ENCODE peak calls at places on chromosome 5, in six cellular contexts. One of them, this sample, is unnamed.

GRCh38 chr5:41510176-41510831 is at the start of gene PLCXD3:
- DNase-seq in neuronal stem cell: peak; percentile 35
- DNase-seq in IMR-90: no peak
- DNase-seq in H1: peak; percentile 63
- DNase-seq in mesenchymal stem cell: no peak
- DNase-seq in trophoblast cell: no peak
- DNase-seq in this sample: peak; percentile 43

GRCh38 chr5:91000743-91001142 is 382.4 kb downstream of the ARRDC3 start:
- DNase-seq in neuronal stem cell: no peak
- DNase-seq in IMR-90: no peak
- DNase-seq in H1: no peak
- DNase-seq in mesenchymal stem cell: no peak
- DNase-seq in trophoblast cell: no peak
- DNase-seq in this sample: no peak

GRCh38 chr5:175082866-175083590 is 358.6 kb downstream of the MSX2 start:
- DNase-seq in neuronal stem cell: no peak
- DNase-seq in IMR-90: peak; percentile 20
- DNase-seq in H1: no peak
- DNase-seq in mesenchymal stem cell: no peak
- DNase-seq in trophoblast cell: peak; percentile 13
- DNase-seq in this sample: no peak

GRCh38 chr5:95417971-95418370 is 26.8 kb downstream of the FAM81B start:
- DNase-seq in neuronal stem cell: no peak
- DNase-seq in IMR-90: peak; percentile 0
- DNase-seq in H1: no peak
- DNase-seq in mesenchymal stem cell: no peak
- DNase-seq in trophoblast cell: no peak
- DNase-seq in this sample: no peak

GRCh38 chr5:40518511-40518917 is 161.2 kb upstream of the PTGER4 start:
- DNase-seq in neuronal stem cell: no peak
- DNase-seq in IMR-90: peak; percentile 76
- DNase-seq in H1: no peak
- DNase-seq in mesenchymal stem cell: no peak
- DNase-seq in trophoblast cell: peak; percentile 94
- DNase-seq in this sample: no peak

GRCh38 chr5:72013741-72014703 is 93.3 kb upstream of the MAP1B start:
- DNase-seq in neuronal stem cell: peak; percentile 80
- DNase-seq in IMR-90: peak; percentile 57
- DNase-seq in H1: no peak
- DNase-seq in mesenchymal stem cell: peak; percentile 47
- DNase-seq in trophoblast cell: no peak
- DNase-seq in this sample: no peak

GRCh38 chr5:173472164-173472563 is 143.9 kb upstream of the STC2 start:
- DNase-seq in neuronal stem cell: no peak
- DNase-seq in IMR-90: peak; percentile 99
- DNase-seq in H1: no peak
- DNase-seq in mesenchymal stem cell: peak; percentile 94
- DNase-seq in trophoblast cell: no peak
- DNase-seq in this sample: no peak

GRCh38 chr5:14447958-14448881 is 133.4 kb upstream of the OTULINL start:
- DNase-seq in neuronal stem cell: no peak
- DNase-seq in IMR-90: no peak
- DNase-seq in H1: no peak
- DNase-seq in mesenchymal stem cell: peak; percentile 73
- DNase-seq in trophoblast cell: no peak
- DNase-seq in this sample: no peak

GRCh38 chr5:10635257-10635860 is 71.5 kb downstream of the ANKRD33B start:
- DNase-seq in neuronal stem cell: no peak
- DNase-seq in IMR-90: peak; percentile 80
- DNase-seq in H1: peak; percentile 49
- DNase-seq in mesenchymal stem cell: peak; percentile 42
- DNase-seq in trophoblast cell: peak; percentile 31
- DNase-seq in this sample: no peak

GRCh38 chr5:9775339-9775738 is 145.2 kb upstream of the TAS2R1 start:
- DNase-seq in neuronal stem cell: no peak
- DNase-seq in IMR-90: peak; percentile 73
- DNase-seq in H1: no peak
- DNase-seq in mesenchymal stem cell: no peak
- DNase-seq in trophoblast cell: no peak
- DNase-seq in this sample: no peak

GRCh38 chr5:125050926-125051325 is 304.5 kb upstream of the ZNF608 start:
- DNase-seq in neuronal stem cell: no peak
- DNase-seq in IMR-90: no peak
- DNase-seq in H1: no peak
- DNase-seq in mesenchymal stem cell: no peak
- DNase-seq in trophoblast cell: no peak
- DNase-seq in this sample: no peak

GRCh38 chr5:53490747-53491146 is 10.3 kb downstream of the FST start:
- DNase-seq in neuronal stem cell: no peak
- DNase-seq in IMR-90: peak; percentile 87
- DNase-seq in H1: no peak
- DNase-seq in mesenchymal stem cell: peak; percentile 49
- DNase-seq in trophoblast cell: no peak
- DNase-seq in this sample: no peak

GRCh38 chr5:119613937-119614336 is 15.4 kb upstream of the FAM170A start:
- DNase-seq in neuronal stem cell: no peak
- DNase-seq in IMR-90: no peak
- DNase-seq in H1: no peak
- DNase-seq in mesenchymal stem cell: no peak
- DNase-seq in trophoblast cell: no peak
- DNase-seq in this sample: no peak

GRCh38 chr5:83015676-83016075 is 61.5 kb downstream of the TMEM167A start:
- DNase-seq in neuronal stem cell: no peak
- DNase-seq in IMR-90: no peak
- DNase-seq in H1: no peak
- DNase-seq in mesenchymal stem cell: no peak
- DNase-seq in trophoblast cell: no peak
- DNase-seq in this sample: no peak

GRCh38 chr5:68086857-68087256 is 128.7 kb upstream of the PIK3R1 start:
- DNase-seq in neuronal stem cell: no peak
- DNase-seq in IMR-90: peak; percentile 81
- DNase-seq in H1: no peak
- DNase-seq in mesenchymal stem cell: peak; percentile 28
- DNase-seq in trophoblast cell: no peak
- DNase-seq in this sample: no peak

GRCh38 chr5:6502421-6502820 is 53.8 kb downstream of the UBE2QL1 start:
- DNase-seq in neuronal stem cell: no peak
- DNase-seq in IMR-90: no peak
- DNase-seq in H1: no peak
- DNase-seq in mesenchymal stem cell: no peak
- DNase-seq in trophoblast cell: no peak
- DNase-seq in this sample: no peak

GRCh38 chr5:1983401-1983800 is 100.7 kb upstream of the IRX4 start:
- DNase-seq in neuronal stem cell: no peak
- DNase-seq in IMR-90: no peak
- DNase-seq in H1: no peak
- DNase-seq in mesenchymal stem cell: no peak
- DNase-seq in trophoblast cell: no peak
- DNase-seq in this sample: no peak

GRCh38 chr5:173775692-173776135 is 112.4 kb upstream of the CPEB4 start:
- DNase-seq in neuronal stem cell: no peak
- DNase-seq in IMR-90: no peak
- DNase-seq in H1: no peak
- DNase-seq in mesenchymal stem cell: no peak
- DNase-seq in trophoblast cell: no peak
- DNase-seq in this sample: no peak

GRCh38 chr5:168356171-168356570 is 64.7 kb downstream of the WWC1 start:
- DNase-seq in neuronal stem cell: no peak
- DNase-seq in IMR-90: no peak
- DNase-seq in H1: no peak
- DNase-seq in mesenchymal stem cell: no peak
- DNase-seq in trophoblast cell: no peak
- DNase-seq in this sample: no peak

GRCh38 chr5:124885490-124885889 is 139.1 kb upstream of the ZNF608 start:
- DNase-seq in neuronal stem cell: no peak
- DNase-seq in IMR-90: no peak
- DNase-seq in H1: no peak
- DNase-seq in mesenchymal stem cell: no peak
- DNase-seq in trophoblast cell: no peak
- DNase-seq in this sample: no peak

GRCh38 chr5:56816546-56817081 is 1.3 kb downstream of the MAP3K1 start:
- DNase-seq in neuronal stem cell: peak; percentile 45
- DNase-seq in IMR-90: peak; percentile 54
- DNase-seq in H1: no peak
- DNase-seq in mesenchymal stem cell: peak; percentile 79
- DNase-seq in trophoblast cell: peak; percentile 75
- DNase-seq in this sample: peak; percentile 83

GRCh38 chr5:59592101-59592500 is 301.4 kb downstream of the PDE4D start:
- DNase-seq in neuronal stem cell: no peak
- DNase-seq in IMR-90: peak; percentile 25
- DNase-seq in H1: no peak
- DNase-seq in mesenchymal stem cell: no peak
- DNase-seq in trophoblast cell: no peak
- DNase-seq in this sample: no peak

GRCh38 chr5:180116077-180116375 is 44.5 kb upstream of the RNF130 start:
- DNase-seq in neuronal stem cell: no peak
- DNase-seq in IMR-90: no peak
- DNase-seq in H1: no peak
- DNase-seq in mesenchymal stem cell: no peak
- DNase-seq in trophoblast cell: no peak
- DNase-seq in this sample: peak; percentile 25

GRCh38 chr5:179166886-179167841 is 107.0 kb downstream of the ZNF354C start:
- DNase-seq in neuronal stem cell: peak; percentile 61
- DNase-seq in IMR-90: peak; percentile 27
- DNase-seq in H1: peak; percentile 92
- DNase-seq in mesenchymal stem cell: peak; percentile 39
- DNase-seq in trophoblast cell: no peak
- DNase-seq in this sample: peak; percentile 71

GRCh38 chr5:179375966-179376365 is 30.7 kb upstream of the ADAMTS2 start:
- DNase-seq in neuronal stem cell: no peak
- DNase-seq in IMR-90: no peak
- DNase-seq in H1: no peak
- DNase-seq in mesenchymal stem cell: no peak
- DNase-seq in trophoblast cell: no peak
- DNase-seq in this sample: peak; percentile 19

GRCh38 chr5:158378931-158379330 is 520.0 kb upstream of the CLINT1 start:
- DNase-seq in neuronal stem cell: no peak
- DNase-seq in IMR-90: no peak
- DNase-seq in H1: no peak
- DNase-seq in mesenchymal stem cell: no peak
- DNase-seq in trophoblast cell: no peak
- DNase-seq in this sample: no peak
- H3K14ac ChIP-seq in neuronal stem cell: no peak overlapping the region
- H3K14ac ChIP-seq in IMR-90: no peak overlapping the region
- H3K14ac ChIP-seq in H1: no peak overlapping the region
- H3K14ac ChIP-seq in mesenchymal stem cell: no peak overlapping the region
- H3K14ac ChIP-seq in trophoblast cell: no peak overlapping the region
- H3K14ac ChIP-seq in this sample: no peak overlapping the region

DNA sequence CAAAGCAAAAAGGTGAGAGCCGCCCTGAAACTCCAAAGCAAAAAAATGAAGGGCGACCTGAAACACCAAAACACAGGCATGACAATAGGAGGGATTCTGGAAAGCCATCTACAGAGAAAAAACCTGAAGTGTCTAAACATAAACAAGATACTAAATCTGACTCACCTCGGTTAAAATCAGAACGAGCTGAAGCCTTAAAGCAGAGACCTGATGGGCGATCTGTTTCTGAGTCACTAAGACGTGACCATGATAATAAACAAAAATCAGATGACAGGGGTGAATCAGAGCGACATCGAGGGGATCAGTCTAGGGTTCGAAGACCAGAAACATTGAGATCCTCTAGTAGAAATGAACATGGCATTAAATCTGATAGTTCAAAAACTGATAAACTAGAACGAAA is 108.8 kb downstream of the NIPBL start:
- DNase-seq in neuronal stem cell: no peak
- DNase-seq in IMR-90: peak; percentile 56
- DNase-seq in H1: no peak
- DNase-seq in mesenchymal stem cell: peak; percentile 61
- DNase-seq in trophoblast cell: no peak
- DNase-seq in this sample: no peak
- H3K14ac ChIP-seq in neuronal stem cell: no peak overlapping the region
- H3K14ac ChIP-seq in IMR-90: no peak overlapping the region
- H3K14ac ChIP-seq in H1: no peak overlapping the region
- H3K14ac ChIP-seq in mesenchymal stem cell: no peak overlapping the region
- H3K14ac ChIP-seq in trophoblast cell: no peak overlapping the region
- H3K14ac ChIP-seq in this sample: no peak overlapping the region

GRCh38 chr5:123351820-123352219 is 71.4 kb downstream of the CEP120 start:
- DNase-seq in neuronal stem cell: no peak
- DNase-seq in IMR-90: no peak
- DNase-seq in H1: no peak
- DNase-seq in mesenchymal stem cell: no peak
- DNase-seq in trophoblast cell: no peak
- DNase-seq in this sample: no peak

GRCh38 chr5:123350744-123351143 is 72.5 kb downstream of the CEP120 start:
- DNase-seq in neuronal stem cell: no peak
- DNase-seq in IMR-90: peak; percentile 49
- DNase-seq in H1: no peak
- DNase-seq in mesenchymal stem cell: no peak
- DNase-seq in trophoblast cell: no peak
- DNase-seq in this sample: no peak

DNA sequence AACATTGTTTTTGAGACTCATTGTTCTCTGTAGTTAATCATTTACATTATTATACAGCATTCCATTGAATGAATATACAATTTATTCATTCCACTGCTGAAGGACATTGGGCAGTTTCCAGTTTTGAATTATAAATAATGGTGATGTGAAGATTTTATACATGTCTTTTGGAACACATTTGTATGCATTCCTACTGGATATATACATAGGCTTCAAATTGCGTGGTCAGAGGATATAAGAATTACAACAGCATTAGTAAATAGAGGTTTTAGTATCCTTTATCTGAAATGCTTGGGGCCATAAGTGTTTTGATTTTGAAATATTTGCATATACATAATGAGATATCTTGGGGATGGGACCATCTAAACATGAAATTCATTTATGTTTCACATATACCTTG is 71.9 kb downstream of the CEP120 start:
- DNase-seq in neuronal stem cell: no peak
- DNase-seq in IMR-90: peak; percentile 69
- DNase-seq in H1: no peak
- DNase-seq in mesenchymal stem cell: no peak
- DNase-seq in trophoblast cell: no peak
- DNase-seq in this sample: no peak
- H3K14ac ChIP-seq in neuronal stem cell: no peak overlapping the region
- H3K14ac ChIP-seq in IMR-90: no peak overlapping the region
- H3K14ac ChIP-seq in H1: no peak overlapping the region
- H3K14ac ChIP-seq in mesenchymal stem cell: no peak overlapping the region
- H3K14ac ChIP-seq in trophoblast cell: no peak overlapping the region
- H3K14ac ChIP-seq in this sample: no peak overlapping the region

GRCh38 chr5:177271113-177271512 is 32.4 kb downstream of the RAB24 start:
- DNase-seq in neuronal stem cell: no peak
- DNase-seq in IMR-90: peak; percentile 18
- DNase-seq in H1: no peak
- DNase-seq in mesenchymal stem cell: no peak
- DNase-seq in trophoblast cell: no peak
- DNase-seq in this sample: no peak
- H3K14ac ChIP-seq in neuronal stem cell: no peak overlapping the region
- H3K14ac ChIP-seq in IMR-90: no peak overlapping the region
- H3K14ac ChIP-seq in H1: no peak overlapping the region
- H3K14ac ChIP-seq in mesenchymal stem cell: no peak overlapping the region
- H3K14ac ChIP-seq in trophoblast cell: no peak overlapping the region
- H3K14ac ChIP-seq in this sample: no peak overlapping the region